ENCODE peak calls at places on chromosomes 7 and 10, in four cellular contexts. W is OCI-LY7, U is GM23248, R is breast epithelium. E is an unnamed sample.

GRCh38 chr7:157832866-157833607 is 496.2 kb downstream of the DNAJB6 start:
- DNase-seq in U (no peak), W (no peak), R (no peak), E (no peak)

GRCh38 chr7:134931487-134931886 is 54.8 kb upstream of the AGBL3 start:
- DNase-seq in R (no peak), W (no peak), U (peak; percentile 54), E (no peak)

GRCh38 chr10:132900211-132900756 is 42.1 kb downstream of the CFAP46 start:
- DNase-seq in W (no peak), U (no peak), R (no peak), E (peak; percentile 39)

GRCh38 chr7:152054377-152055230 is 29.1 kb downstream of the GALNT11 start:
- DNase-seq in W (no peak), R (no peak), U (peak; percentile 95), E (no peak)

GRCh38 chr7:132575987-132576722 is at the start of gene PLXNA4:
- DNase-seq in R (no peak), W (no peak), U (peak; percentile 29), E (peak; percentile 82)

GRCh38 chr10:132696728-132697567 is 89.0 kb downstream of the NKX6-2 start:
- DNase-seq in W (no peak), R (no peak), U (no peak), E (no peak)

GRCh38 chr10:23073527-23073926 is 21.9 kb upstream of the MSRB2 start:
- DNase-seq in R (no peak), W (no peak), U (no peak), E (no peak)

GRCh38 chr10:77016278-77016815 is 621.3 kb downstream of the KCNMA1 start:
- DNase-seq in W (no peak), R (no peak), U (peak; percentile 77), E (no peak)

GRCh38 chr10:125060851-125061556 is 99.4 kb downstream of the CTBP2 start:
- DNase-seq in U (peak; percentile 92), W (peak; percentile 73), R (peak; percentile 85), E (peak; percentile 90)

GRCh38 chr10:77869626-77870420 is 56.7 kb downstream of the DLG5 start:
- DNase-seq in W (no peak), R (no peak), U (peak; percentile 58), E (no peak)

GRCh38 chr7:40647719-40648118 is 512.9 kb downstream of the SUGCT start:
- DNase-seq in W (no peak), R (no peak), U (peak; percentile 8), E (no peak)

GRCh38 chr10:13865758-13866491 is 279.2 kb downstream of the PRPF18 start:
- DNase-seq in W (no peak), R (no peak), U (peak; percentile 64), E (no peak)

GRCh38 chr7:65325793-65326432 is 47.7 kb upstream of the ZNF92 start:
- DNase-seq in W (no peak), U (no peak), R (no peak), E (no peak)

DNA sequence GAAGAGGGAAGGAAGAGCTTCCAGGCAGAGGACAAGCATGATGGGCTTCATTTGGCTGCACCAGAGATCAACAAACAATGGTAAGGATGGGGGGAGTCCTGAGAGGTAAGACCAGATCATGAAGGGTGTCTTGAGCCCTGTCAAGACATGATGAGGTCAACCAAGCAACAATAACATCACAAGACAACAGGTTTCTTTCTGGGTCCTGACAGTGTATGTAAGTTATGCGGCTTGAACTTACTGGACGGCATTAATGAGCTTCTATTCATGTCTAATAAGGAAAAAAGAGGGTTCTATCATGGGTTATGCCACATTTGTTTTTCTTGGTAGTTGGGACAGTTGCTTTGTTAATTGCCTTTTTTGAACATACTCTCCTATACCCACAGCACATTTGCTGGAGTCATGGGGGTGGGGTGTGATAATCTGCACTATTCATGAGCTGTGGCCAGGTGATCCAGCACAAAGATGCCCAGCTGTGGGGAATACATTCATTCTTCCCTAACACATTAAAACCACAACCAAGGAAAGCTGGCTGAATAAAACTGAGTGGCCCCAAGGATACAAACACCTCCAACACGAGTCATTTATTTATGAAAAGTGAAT is 168.8 kb upstream of the KLF14 start:
- DNase-seq in W (no peak), U (no peak), R (no peak), E (no peak)
- H3K4me1 ChIP-seq in W (peaks cover 32% of the 10 kb centered on the region), U (peaks cover 96% of the 10 kb centered on the region), R (peaks cover 11% of the 10 kb centered on the region), E (peaks cover 73% of the 10 kb centered on the region)

GRCh38 chr10:44949127-44949802 is 10.3 kb upstream of the RASSF4 start:
- DNase-seq in R (no peak), W (no peak), U (no peak), E (no peak)

GRCh38 chr10:44951827-44952226 is 7.8 kb upstream of the RASSF4 start:
- DNase-seq in U (no peak), W (no peak), R (no peak), E (no peak)

GRCh38 chr10:44948713-44949112 is 10.9 kb upstream of the RASSF4 start:
- DNase-seq in W (no peak), R (no peak), U (no peak), E (no peak)

GRCh38 chr10:44950326-44951225 is 9.0 kb upstream of the RASSF4 start:
- DNase-seq in R (no peak), W (no peak), U (no peak), E (no peak)

DNA sequence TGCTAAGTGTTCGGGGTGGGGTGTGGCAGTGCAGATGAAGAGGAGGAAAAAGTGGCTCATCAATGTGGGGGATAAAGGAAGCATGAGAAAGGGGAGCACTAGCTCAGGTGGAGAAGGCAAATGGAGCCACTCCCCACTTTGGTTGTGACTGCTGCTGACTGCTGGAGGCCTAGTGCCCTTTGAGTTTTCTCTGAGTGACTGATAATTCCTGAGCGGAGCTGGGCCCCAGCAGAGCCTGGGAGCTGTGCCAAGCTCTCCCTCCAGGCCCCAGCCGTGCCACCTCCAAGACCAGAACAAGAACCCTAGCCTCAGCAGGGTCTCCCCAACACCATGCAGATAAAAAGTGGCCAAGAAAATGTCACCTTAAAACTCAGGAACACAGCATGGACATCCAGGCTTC is 9.7 kb upstream of the RASSF4 start:
- DNase-seq in R (no peak), W (no peak), U (no peak), E (no peak)
- H3K4me1 ChIP-seq in R (no peaks in the 10 kb centered on the region), W (peaks cover 16% of the 10 kb centered on the region), U (peaks cover 6% of the 10 kb centered on the region), E (peaks cover 18% of the 10 kb centered on the region)

DNA sequence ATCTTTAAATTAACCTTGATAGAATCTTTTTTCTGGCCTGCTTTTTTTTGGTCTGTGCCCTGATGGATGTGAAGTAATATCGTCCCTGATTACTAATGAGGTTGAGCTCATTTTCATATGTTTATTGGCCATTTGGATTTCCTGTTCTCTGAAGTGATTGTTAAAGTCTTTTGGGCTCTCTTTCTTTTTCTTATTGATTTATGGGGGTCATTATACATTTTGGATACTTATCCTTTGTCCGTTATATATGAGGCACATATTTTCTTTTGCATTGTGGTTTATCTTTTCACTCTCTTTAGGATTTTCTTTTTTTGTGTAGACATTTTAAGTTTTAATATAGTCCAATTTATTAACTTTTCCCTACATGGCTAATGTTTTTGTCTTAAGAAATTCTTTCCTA is 12.6 kb downstream of the SLK start:
- DNase-seq in U (no peak), R (no peak), W (no peak), E (no peak)
- H3K4me1 ChIP-seq in U (peaks cover 18% of the 10 kb centered on the region), R (no peaks in the 10 kb centered on the region), W (peaks cover 18% of the 10 kb centered on the region), E (peaks cover 25% of the 10 kb centered on the region)

GRCh38 chr7:84746347-84746746 is 440.5 kb downstream of the SEMA3D start:
- DNase-seq in U (peak; percentile 74), W (no peak), R (no peak), E (no peak)

GRCh38 chr7:84738583-84739150 is 448.2 kb downstream of the SEMA3D start:
- DNase-seq in U (no peak), W (no peak), R (no peak), E (no peak)

GRCh38 chr7:84744388-84744787 is 442.5 kb downstream of the SEMA3D start:
- DNase-seq in R (no peak), W (no peak), U (peak; percentile 43), E (no peak)
- H3K4me1 ChIP-seq in R (no peaks in the 10 kb centered on the region), W (no peaks in the 10 kb centered on the region), U (peaks cover 33% of the 10 kb centered on the region), E (peaks cover 3% of the 10 kb centered on the region)

GRCh38 chr7:74183653-74184450 is 9.7 kb downstream of the EIF4H start:
- DNase-seq in R (no peak), U (peak; percentile 33), W (peak; percentile 48), E (no peak)

GRCh38 chr7:74187915-74188675 is 13.9 kb downstream of the EIF4H start:
- DNase-seq in R (no peak), U (peak; percentile 73), W (no peak), E (no peak)

GRCh38 chr7:74185016-74185415 is 10.9 kb downstream of the EIF4H start:
- DNase-seq in R (no peak), W (no peak), U (no peak), E (no peak)

GRCh38 chr7:74183142-74183541 is 9.0 kb downstream of the EIF4H start:
- DNase-seq in W (no peak), U (no peak), R (no peak), E (no peak)

GRCh38 chr7:74185636-74186035 is 11.5 kb downstream of the EIF4H start:
- DNase-seq in W (no peak), R (no peak), U (no peak), E (no peak)
- H3K4me1 ChIP-seq in W (peaks cover 47% of the 10 kb centered on the region), R (peaks cover 9% of the 10 kb centered on the region), U (peaks cover 61% of the 10 kb centered on the region), E (peaks cover 79% of the 10 kb centered on the region)

E was measured in upper lobe of left lung.